ENCODE peak calls at places on chromosomes 2 and 18, in seven cellular contexts. One of them, this sample, is unnamed.

GRCh38 chr2:133405252-133405651 is 163.0 kb downstream of the NCKAP5 start:
- DNase-seq in WERI-Rb-1: no peak
- DNase-seq in tibial artery: no peak
- DNase-seq in PC-9: no peak
- DNase-seq in CD4-positive, alpha-beta memory T cell: no peak
- DNase-seq in GM06990: no peak
- DNase-seq in IMR-90: no peak
- DNase-seq in this sample: no peak

GRCh38 chr2:216142540-216142939 is 33.4 kb downstream of the XRCC5 start:
- DNase-seq in WERI-Rb-1: no peak
- DNase-seq in tibial artery: no peak
- DNase-seq in PC-9: no peak
- DNase-seq in CD4-positive, alpha-beta memory T cell: no peak
- DNase-seq in GM06990: peak; percentile 58
- DNase-seq in IMR-90: peak; percentile 91
- DNase-seq in this sample: no peak

GRCh38 chr2:52844701-52845423 is 922.7 kb upstream of the CHAC2 start:
- DNase-seq in WERI-Rb-1: no peak
- DNase-seq in tibial artery: no peak
- DNase-seq in PC-9: no peak
- DNase-seq in CD4-positive, alpha-beta memory T cell: no peak
- DNase-seq in GM06990: no peak
- DNase-seq in IMR-90: peak; percentile 7
- DNase-seq in this sample: no peak

GRCh38 chr2:142104134-142104758 is 26.6 kb downstream of the LRP1B start:
- DNase-seq in WERI-Rb-1: no peak
- DNase-seq in tibial artery: no peak
- DNase-seq in PC-9: no peak
- DNase-seq in CD4-positive, alpha-beta memory T cell: no peak
- DNase-seq in GM06990: no peak
- DNase-seq in IMR-90: no peak
- DNase-seq in this sample: no peak

GRCh38 chr2:109460553-109461324 is 153.0 kb downstream of the SEPTIN10 start:
- DNase-seq in WERI-Rb-1: peak; percentile 0
- DNase-seq in tibial artery: peak; percentile 51
- DNase-seq in PC-9: no peak
- DNase-seq in CD4-positive, alpha-beta memory T cell: no peak
- DNase-seq in GM06990: no peak
- DNase-seq in IMR-90: no peak
- DNase-seq in this sample: no peak

GRCh38 chr2:229910832-229911412 is 10.9 kb downstream of the TRIP12 start:
- DNase-seq in WERI-Rb-1: peak; percentile 52
- DNase-seq in tibial artery: no peak
- DNase-seq in PC-9: no peak
- DNase-seq in CD4-positive, alpha-beta memory T cell: peak; percentile 33
- DNase-seq in GM06990: no peak
- DNase-seq in IMR-90: no peak
- DNase-seq in this sample: no peak

GRCh38 chr2:14220101-14220500 is 412.4 kb upstream of the LRATD1 start:
- DNase-seq in WERI-Rb-1: no peak
- DNase-seq in tibial artery: no peak
- DNase-seq in PC-9: no peak
- DNase-seq in CD4-positive, alpha-beta memory T cell: no peak
- DNase-seq in GM06990: no peak
- DNase-seq in IMR-90: no peak
- DNase-seq in this sample: no peak

GRCh38 chr2:236659758-236660150 is 90.1 kb downstream of the ACKR3 start:
- DNase-seq in WERI-Rb-1: no peak
- DNase-seq in tibial artery: no peak
- DNase-seq in PC-9: no peak
- DNase-seq in CD4-positive, alpha-beta memory T cell: no peak
- DNase-seq in GM06990: no peak
- DNase-seq in IMR-90: peak; percentile 34
- DNase-seq in this sample: peak; percentile 85

GRCh38 chr2:31038385-31038784 is 99.9 kb downstream of the GALNT14 start:
- DNase-seq in WERI-Rb-1: peak; percentile 54
- DNase-seq in tibial artery: no peak
- DNase-seq in PC-9: no peak
- DNase-seq in CD4-positive, alpha-beta memory T cell: no peak
- DNase-seq in GM06990: no peak
- DNase-seq in IMR-90: no peak
- DNase-seq in this sample: no peak

GRCh38 chr2:216235462-216235861 is 126.3 kb downstream of the XRCC5 start:
- DNase-seq in WERI-Rb-1: no peak
- DNase-seq in tibial artery: no peak
- DNase-seq in PC-9: no peak
- DNase-seq in CD4-positive, alpha-beta memory T cell: no peak
- DNase-seq in GM06990: no peak
- DNase-seq in IMR-90: no peak
- DNase-seq in this sample: no peak

GRCh38 chr18:3972291-3972985 is 482.7 kb downstream of the DLGAP1 start:
- DNase-seq in WERI-Rb-1: no peak
- DNase-seq in tibial artery: no peak
- DNase-seq in PC-9: no peak
- DNase-seq in CD4-positive, alpha-beta memory T cell: no peak
- DNase-seq in GM06990: no peak
- DNase-seq in IMR-90: peak; percentile 63
- DNase-seq in this sample: no peak

GRCh38 chr2:72921866-72922265 is 4.5 kb downstream of the EMX1 start:
- DNase-seq in WERI-Rb-1: no peak
- DNase-seq in tibial artery: no peak
- DNase-seq in PC-9: no peak
- DNase-seq in CD4-positive, alpha-beta memory T cell: no peak
- DNase-seq in GM06990: no peak
- DNase-seq in IMR-90: no peak
- DNase-seq in this sample: no peak

GRCh38 chr18:73690222-73690621 is 457.4 kb downstream of the FBXO15 start:
- DNase-seq in WERI-Rb-1: no peak
- DNase-seq in tibial artery: no peak
- DNase-seq in PC-9: no peak
- DNase-seq in CD4-positive, alpha-beta memory T cell: no peak
- DNase-seq in GM06990: no peak
- DNase-seq in IMR-90: no peak
- DNase-seq in this sample: no peak

GRCh38 chr18:37565985-37566478 is 434 bp upstream of the CELF4 start:
- DNase-seq in WERI-Rb-1: peak; percentile 78
- DNase-seq in tibial artery: no peak
- DNase-seq in PC-9: no peak
- DNase-seq in CD4-positive, alpha-beta memory T cell: no peak
- DNase-seq in GM06990: no peak
- DNase-seq in IMR-90: peak; percentile 5
- DNase-seq in this sample: no peak

GRCh38 chr2:167190053-167190452 is 301.8 kb downstream of the XIRP2 start:
- DNase-seq in WERI-Rb-1: no peak
- DNase-seq in tibial artery: peak; percentile 69
- DNase-seq in PC-9: no peak
- DNase-seq in CD4-positive, alpha-beta memory T cell: no peak
- DNase-seq in GM06990: no peak
- DNase-seq in IMR-90: no peak
- DNase-seq in this sample: no peak

GRCh38 chr2:120236296-120236695 is 13.1 kb upstream of the TMEM185B start:
- DNase-seq in WERI-Rb-1: no peak
- DNase-seq in tibial artery: no peak
- DNase-seq in PC-9: no peak
- DNase-seq in CD4-positive, alpha-beta memory T cell: no peak
- DNase-seq in GM06990: no peak
- DNase-seq in IMR-90: no peak
- DNase-seq in this sample: no peak

GRCh38 chr2:152766908-152767307 is 48.5 kb downstream of the ARL6IP6 start:
- DNase-seq in WERI-Rb-1: no peak
- DNase-seq in tibial artery: no peak
- DNase-seq in PC-9: no peak
- DNase-seq in CD4-positive, alpha-beta memory T cell: no peak
- DNase-seq in GM06990: no peak
- DNase-seq in IMR-90: peak; percentile 65
- DNase-seq in this sample: no peak

GRCh38 chr2:12797815-12798214 is 81.1 kb downstream of the TRIB2 start:
- DNase-seq in WERI-Rb-1: no peak
- DNase-seq in tibial artery: no peak
- DNase-seq in PC-9: peak; percentile 68
- DNase-seq in CD4-positive, alpha-beta memory T cell: no peak
- DNase-seq in GM06990: no peak
- DNase-seq in IMR-90: peak; percentile 44
- DNase-seq in this sample: no peak

GRCh38 chr2:33510589-33510968 is 34.1 kb downstream of the RASGRP3 start:
- DNase-seq in WERI-Rb-1: no peak
- DNase-seq in tibial artery: no peak
- DNase-seq in PC-9: no peak
- DNase-seq in CD4-positive, alpha-beta memory T cell: no peak
- DNase-seq in GM06990: no peak
- DNase-seq in IMR-90: peak; percentile 81
- DNase-seq in this sample: no peak

GRCh38 chr2:80326214-80326613 is 21.7 kb upstream of the LRRTM1 start:
- DNase-seq in WERI-Rb-1: peak; percentile 74
- DNase-seq in tibial artery: no peak
- DNase-seq in PC-9: no peak
- DNase-seq in CD4-positive, alpha-beta memory T cell: no peak
- DNase-seq in GM06990: no peak
- DNase-seq in IMR-90: peak; percentile 19
- DNase-seq in this sample: no peak

DNA sequence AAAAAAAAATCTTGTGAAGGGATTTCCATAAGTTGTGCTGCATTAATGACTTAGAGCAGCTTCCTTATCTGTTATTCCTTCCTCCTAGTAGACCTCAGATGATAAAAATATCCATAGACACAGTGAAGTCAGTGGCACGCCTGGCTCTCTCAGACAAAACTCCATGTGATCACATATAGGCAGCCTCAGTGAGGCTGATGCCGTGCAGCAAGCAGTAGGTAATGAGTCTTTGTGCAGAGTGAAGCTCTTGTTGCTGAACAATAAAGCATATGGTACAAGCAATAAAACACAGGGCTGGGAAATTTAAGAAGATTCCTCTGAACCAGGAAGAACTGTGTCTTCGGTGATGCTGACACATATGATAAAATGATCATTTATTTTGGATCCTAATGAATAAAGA is 102.7 kb downstream of the CSRNP3 start:
- DNase-seq in WERI-Rb-1: peak; percentile 19
- DNase-seq in tibial artery: no peak
- DNase-seq in PC-9: no peak
- DNase-seq in CD4-positive, alpha-beta memory T cell: no peak
- DNase-seq in GM06990: no peak
- DNase-seq in IMR-90: no peak
- DNase-seq in this sample: no peak
- H3K4me3 ChIP-seq in WERI-Rb-1: no peak overlapping the region
- H3K4me3 ChIP-seq in tibial artery: no peak overlapping the region
- H3K4me3 ChIP-seq in PC-9: no peak overlapping the region
- H3K4me3 ChIP-seq in CD4-positive, alpha-beta memory T cell: no peak overlapping the region
- H3K4me3 ChIP-seq in GM06990: no peak overlapping the region
- H3K4me3 ChIP-seq in IMR-90: no peak overlapping the region
- H3K4me3 ChIP-seq in this sample: no peak overlapping the region

DNA sequence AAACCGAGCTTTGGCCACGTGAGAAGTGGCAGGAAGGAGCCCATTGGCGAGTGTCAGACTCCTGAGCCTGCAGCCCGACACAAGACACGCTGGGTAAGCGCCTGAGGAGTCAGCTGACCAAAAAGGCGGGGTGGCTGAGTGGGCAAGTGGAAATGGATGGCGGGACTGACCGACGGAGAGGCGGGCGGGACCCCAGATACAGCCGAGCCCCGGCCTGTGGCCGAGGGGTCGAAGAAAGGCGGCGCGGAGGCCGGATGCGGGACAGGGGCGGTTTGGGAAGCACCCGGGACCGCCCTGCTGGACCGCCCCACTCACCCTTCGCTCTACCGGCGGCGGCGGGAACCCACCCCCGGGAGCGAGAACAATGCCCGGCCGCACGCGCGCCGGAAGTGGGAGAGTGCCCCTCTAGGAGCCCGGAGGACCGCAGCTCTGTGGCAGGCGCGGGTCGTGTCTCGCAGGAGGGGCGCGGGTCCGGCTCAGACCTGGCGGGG is 22.8 kb downstream of the ZSCAN30 start:
- DNase-seq in WERI-Rb-1: no peak
- DNase-seq in tibial artery: peak; percentile 90
- DNase-seq in PC-9: no peak
- DNase-seq in CD4-positive, alpha-beta memory T cell: peak; percentile 51
- DNase-seq in GM06990: peak; percentile 62
- DNase-seq in IMR-90: no peak
- DNase-seq in this sample: peak; percentile 88
- H3K4me3 ChIP-seq in WERI-Rb-1: no peak overlapping the region
- H3K4me3 ChIP-seq in tibial artery: peak overlapping the region; percentile 65
- H3K4me3 ChIP-seq in PC-9: no peak overlapping the region
- H3K4me3 ChIP-seq in CD4-positive, alpha-beta memory T cell: peak overlapping the region; percentile 23
- H3K4me3 ChIP-seq in GM06990: no peak overlapping the region
- H3K4me3 ChIP-seq in IMR-90: no peak overlapping the region
- H3K4me3 ChIP-seq in this sample: peak overlapping the region; percentile 60

GRCh38 chr2:2542966-2543555 is 212.0 kb upstream of the MYT1L start:
- DNase-seq in WERI-Rb-1: no peak
- DNase-seq in tibial artery: no peak
- DNase-seq in PC-9: no peak
- DNase-seq in CD4-positive, alpha-beta memory T cell: no peak
- DNase-seq in GM06990: no peak
- DNase-seq in IMR-90: no peak
- DNase-seq in this sample: no peak
- H3K4me3 ChIP-seq in WERI-Rb-1: no peak overlapping the region
- H3K4me3 ChIP-seq in tibial artery: no peak overlapping the region
- H3K4me3 ChIP-seq in PC-9: no peak overlapping the region
- H3K4me3 ChIP-seq in CD4-positive, alpha-beta memory T cell: no peak overlapping the region
- H3K4me3 ChIP-seq in GM06990: no peak overlapping the region
- H3K4me3 ChIP-seq in IMR-90: no peak overlapping the region
- H3K4me3 ChIP-seq in this sample: no peak overlapping the region

GRCh38 chr2:26299488-26300092 is 46.4 kb upstream of the SELENOI start:
- DNase-seq in WERI-Rb-1: no peak
- DNase-seq in tibial artery: no peak
- DNase-seq in PC-9: peak; percentile 82
- DNase-seq in CD4-positive, alpha-beta memory T cell: peak; percentile 48
- DNase-seq in GM06990: no peak
- DNase-seq in IMR-90: peak; percentile 68
- DNase-seq in this sample: no peak
- H3K4me3 ChIP-seq in WERI-Rb-1: peak overlapping the region; percentile 36
- H3K4me3 ChIP-seq in tibial artery: peak overlapping the region; percentile 59
- H3K4me3 ChIP-seq in PC-9: peak overlapping the region; percentile 56
- H3K4me3 ChIP-seq in CD4-positive, alpha-beta memory T cell: peak overlapping the region; percentile 53
- H3K4me3 ChIP-seq in GM06990: peak overlapping the region; percentile 29
- H3K4me3 ChIP-seq in IMR-90: peak overlapping the region; percentile 31
- H3K4me3 ChIP-seq in this sample: peak overlapping the region; percentile 73

GRCh38 chr18:51044928-51045587 is 15.0 kb downstream of the SMAD4 start:
- DNase-seq in WERI-Rb-1: no peak
- DNase-seq in tibial artery: no peak
- DNase-seq in PC-9: no peak
- DNase-seq in CD4-positive, alpha-beta memory T cell: no peak
- DNase-seq in GM06990: no peak
- DNase-seq in IMR-90: no peak
- DNase-seq in this sample: no peak
- H3K4me3 ChIP-seq in WERI-Rb-1: no peak overlapping the region
- H3K4me3 ChIP-seq in tibial artery: no peak overlapping the region
- H3K4me3 ChIP-seq in PC-9: no peak overlapping the region
- H3K4me3 ChIP-seq in CD4-positive, alpha-beta memory T cell: no peak overlapping the region
- H3K4me3 ChIP-seq in GM06990: no peak overlapping the region
- H3K4me3 ChIP-seq in IMR-90: peak overlapping the region; percentile 26
- H3K4me3 ChIP-seq in this sample: no peak overlapping the region

DNA sequence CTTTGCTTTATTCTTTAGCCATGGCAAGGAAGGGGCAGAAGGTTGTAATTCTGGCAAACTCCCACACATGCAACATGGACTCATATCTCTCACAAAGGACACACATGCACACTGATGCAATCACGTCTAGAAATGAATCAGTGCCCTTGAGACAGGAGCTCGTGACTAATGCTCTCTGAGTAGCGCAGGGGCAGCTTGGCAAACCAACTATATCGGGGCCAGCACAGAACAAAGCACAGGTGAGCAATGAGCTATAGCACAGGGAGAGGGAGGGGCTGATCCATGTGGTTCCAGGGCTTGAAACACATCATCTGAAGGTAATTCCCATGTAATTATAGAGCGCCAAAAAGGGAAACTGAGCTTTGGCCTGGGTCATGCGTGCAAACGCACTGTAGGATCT is 165.2 kb upstream of the KLF7 start:
- DNase-seq in WERI-Rb-1: no peak
- DNase-seq in tibial artery: no peak
- DNase-seq in PC-9: peak; percentile 70
- DNase-seq in CD4-positive, alpha-beta memory T cell: no peak
- DNase-seq in GM06990: peak; percentile 73
- DNase-seq in IMR-90: peak; percentile 97
- DNase-seq in this sample: no peak
- H3K4me3 ChIP-seq in WERI-Rb-1: no peak overlapping the region
- H3K4me3 ChIP-seq in tibial artery: no peak overlapping the region
- H3K4me3 ChIP-seq in PC-9: no peak overlapping the region
- H3K4me3 ChIP-seq in CD4-positive, alpha-beta memory T cell: no peak overlapping the region
- H3K4me3 ChIP-seq in GM06990: peak overlapping the region; percentile 27
- H3K4me3 ChIP-seq in IMR-90: no peak overlapping the region
- H3K4me3 ChIP-seq in this sample: no peak overlapping the region